ENCODE peak calls at places on chromosomes 13 and 19, in six cellular contexts. One of them, this sample, is unnamed.

GRCh38 chr13:21674271-21675009 is 3.6 kb downstream of the FGF9 start:
- DNase-seq in PC-3: no peak
- DNase-seq in colonic mucosa: peak; percentile 36
- DNase-seq in adrenal gland: peak; percentile 57
- DNase-seq in Caco-2: no peak
- DNase-seq in ascending aorta: no peak
- DNase-seq in this sample: peak; percentile 23

GRCh38 chr13:108494991-108495661 is 134.3 kb upstream of the MYO16 start:
- DNase-seq in PC-3: no peak
- DNase-seq in colonic mucosa: no peak
- DNase-seq in adrenal gland: no peak
- DNase-seq in Caco-2: no peak
- DNase-seq in ascending aorta: no peak
- DNase-seq in this sample: no peak

GRCh38 chr13:110360598-110360997 is 53.5 kb downstream of the COL4A2 start:
- DNase-seq in PC-3: no peak
- DNase-seq in colonic mucosa: no peak
- DNase-seq in adrenal gland: no peak
- DNase-seq in Caco-2: no peak
- DNase-seq in ascending aorta: no peak
- DNase-seq in this sample: no peak

GRCh38 chr19:36245210-36246005 is 30.5 kb downstream of the ZNF146 start:
- DNase-seq in PC-3: no peak
- DNase-seq in colonic mucosa: no peak
- DNase-seq in adrenal gland: no peak
- DNase-seq in Caco-2: no peak
- DNase-seq in ascending aorta: no peak
- DNase-seq in this sample: no peak

GRCh38 chr13:59906413-59907027 is 257.2 kb downstream of the DIAPH3 start:
- DNase-seq in PC-3: peak; percentile 41
- DNase-seq in colonic mucosa: no peak
- DNase-seq in adrenal gland: no peak
- DNase-seq in Caco-2: peak; percentile 30
- DNase-seq in ascending aorta: no peak
- DNase-seq in this sample: no peak

GRCh38 chr19:1313695-1314613 is 28.3 kb downstream of the EFNA2 start:
- DNase-seq in PC-3: no peak
- DNase-seq in colonic mucosa: peak; percentile 40
- DNase-seq in adrenal gland: no peak
- DNase-seq in Caco-2: no peak
- DNase-seq in ascending aorta: no peak
- DNase-seq in this sample: no peak

GRCh38 chr13:107669356-107669755 is 546.0 kb downstream of the LIG4 start:
- DNase-seq in PC-3: peak; percentile 49
- DNase-seq in colonic mucosa: no peak
- DNase-seq in adrenal gland: no peak
- DNase-seq in Caco-2: no peak
- DNase-seq in ascending aorta: no peak
- DNase-seq in this sample: no peak

GRCh38 chr13:51838235-51838846 is 6.6 kb downstream of the TMEM272 start:
- DNase-seq in PC-3: peak; percentile 16
- DNase-seq in colonic mucosa: no peak
- DNase-seq in adrenal gland: no peak
- DNase-seq in Caco-2: no peak
- DNase-seq in ascending aorta: no peak
- DNase-seq in this sample: no peak

GRCh38 chr19:48600679-48601382 is 5.7 kb upstream of the SPACA4 start:
- DNase-seq in PC-3: no peak
- DNase-seq in colonic mucosa: no peak
- DNase-seq in adrenal gland: no peak
- DNase-seq in Caco-2: no peak
- DNase-seq in ascending aorta: no peak
- DNase-seq in this sample: no peak

GRCh38 chr19:40614595-40615411 is 13.6 kb downstream of the LTBP4 start:
- DNase-seq in PC-3: peak; percentile 79
- DNase-seq in colonic mucosa: peak; percentile 99
- DNase-seq in adrenal gland: peak; percentile 92
- DNase-seq in Caco-2: peak; percentile 90
- DNase-seq in ascending aorta: no peak
- DNase-seq in this sample: peak; percentile 93

GRCh38 chr19:35122687-35123551 is 7.3 kb downstream of the FXYD3 start:
- DNase-seq in PC-3: no peak
- DNase-seq in colonic mucosa: no peak
- DNase-seq in adrenal gland: no peak
- DNase-seq in Caco-2: no peak
- DNase-seq in ascending aorta: no peak
- DNase-seq in this sample: no peak

GRCh38 chr19:35334064-35334753 is 5.2 kb downstream of the CD22 start:
- DNase-seq in PC-3: no peak
- DNase-seq in colonic mucosa: no peak
- DNase-seq in adrenal gland: no peak
- DNase-seq in Caco-2: no peak
- DNase-seq in ascending aorta: no peak
- DNase-seq in this sample: no peak

GRCh38 chr13:43153436-43154082 is 130.2 kb downstream of the DNAJC15 start:
- DNase-seq in PC-3: peak; percentile 88
- DNase-seq in colonic mucosa: no peak
- DNase-seq in adrenal gland: no peak
- DNase-seq in Caco-2: peak; percentile 41
- DNase-seq in ascending aorta: no peak
- DNase-seq in this sample: no peak

GRCh38 chr19:16585808-16586476 is 13.7 kb upstream of the SLC35E1 start:
- DNase-seq in PC-3: no peak
- DNase-seq in colonic mucosa: peak; percentile 39
- DNase-seq in adrenal gland: no peak
- DNase-seq in Caco-2: no peak
- DNase-seq in ascending aorta: no peak
- DNase-seq in this sample: peak; percentile 62

GRCh38 chr13:113138792-113139551 is 16.4 kb downstream of the F10 start:
- DNase-seq in PC-3: no peak
- DNase-seq in colonic mucosa: no peak
- DNase-seq in adrenal gland: no peak
- DNase-seq in Caco-2: no peak
- DNase-seq in ascending aorta: no peak
- DNase-seq in this sample: no peak

GRCh38 chr13:41917641-41918040 is 43.3 kb downstream of the VWA8 start:
- DNase-seq in PC-3: no peak
- DNase-seq in colonic mucosa: no peak
- DNase-seq in adrenal gland: no peak
- DNase-seq in Caco-2: no peak
- DNase-seq in ascending aorta: no peak
- DNase-seq in this sample: no peak

GRCh38 chr13:41916173-41916954 is 44.5 kb downstream of the VWA8 start:
- DNase-seq in PC-3: peak; percentile 59
- DNase-seq in colonic mucosa: no peak
- DNase-seq in adrenal gland: no peak
- DNase-seq in Caco-2: no peak
- DNase-seq in ascending aorta: no peak
- DNase-seq in this sample: no peak

GRCh38 chr13:41919741-41920487 is 41.0 kb downstream of the VWA8 start:
- DNase-seq in PC-3: no peak
- DNase-seq in colonic mucosa: no peak
- DNase-seq in adrenal gland: no peak
- DNase-seq in Caco-2: no peak
- DNase-seq in ascending aorta: no peak
- DNase-seq in this sample: no peak

GRCh38 chr13:41915096-41915495 is 45.8 kb downstream of the VWA8 start:
- DNase-seq in PC-3: no peak
- DNase-seq in colonic mucosa: no peak
- DNase-seq in adrenal gland: no peak
- DNase-seq in Caco-2: no peak
- DNase-seq in ascending aorta: no peak
- DNase-seq in this sample: no peak

GRCh38 chr13:41919031-41919740 is 41.7 kb downstream of the VWA8 start:
- DNase-seq in PC-3: no peak
- DNase-seq in colonic mucosa: no peak
- DNase-seq in adrenal gland: no peak
- DNase-seq in Caco-2: no peak
- DNase-seq in ascending aorta: no peak
- DNase-seq in this sample: no peak
- H3K4me1 ChIP-seq in PC-3: peaks cover 24% of the 10 kb centered on the region
- H3K4me1 ChIP-seq in colonic mucosa: peaks cover 3% of the 10 kb centered on the region
- H3K4me1 ChIP-seq in adrenal gland: peaks cover 26% of the 10 kb centered on the region
- H3K4me1 ChIP-seq in Caco-2: no peaks in the 10 kb centered on the region
- H3K4me1 ChIP-seq in ascending aorta: peaks cover 5% of the 10 kb centered on the region
- H3K4me1 ChIP-seq in this sample: no peaks in the 10 kb centered on the region

DNA sequence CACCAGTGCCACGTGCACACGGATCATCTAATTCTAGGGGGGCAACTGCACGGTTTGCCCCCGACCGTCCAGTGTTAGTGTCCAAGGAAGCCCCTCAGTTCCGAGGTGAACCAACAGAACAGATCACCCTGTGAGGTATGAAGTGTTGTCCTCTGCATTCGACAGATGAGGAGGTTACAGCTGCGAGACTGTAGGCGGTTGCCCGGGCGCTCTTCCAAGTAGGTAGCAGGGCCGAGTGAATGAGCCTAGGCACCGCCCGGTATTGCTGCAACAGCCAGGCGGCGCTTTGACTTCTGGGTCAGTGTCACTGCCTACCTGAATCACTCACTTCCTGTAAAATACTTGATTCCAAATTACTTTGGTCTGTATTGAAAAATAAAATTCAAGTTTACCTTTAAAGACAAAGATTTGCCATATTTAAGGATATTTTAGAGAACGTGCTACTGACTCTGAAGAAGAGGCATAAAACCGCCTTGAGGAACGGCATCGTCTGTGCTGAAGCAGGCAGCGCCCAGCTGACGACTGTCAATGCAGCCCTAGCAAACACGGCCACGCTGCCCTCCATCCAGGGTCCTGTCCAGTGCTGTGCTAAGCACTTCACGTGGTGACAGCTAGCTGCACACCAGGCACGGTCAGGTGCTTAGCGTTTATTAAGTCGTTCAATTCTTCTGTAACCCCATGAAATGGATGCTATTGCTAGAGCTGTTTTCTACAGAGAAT is 19.3 kb upstream of the RASA3 start:
- DNase-seq in PC-3: peak; percentile 84
- DNase-seq in colonic mucosa: peak; percentile 93
- DNase-seq in adrenal gland: no peak
- DNase-seq in Caco-2: no peak
- DNase-seq in ascending aorta: no peak
- DNase-seq in this sample: peak; percentile 92
- H3K4me3 ChIP-seq in PC-3: no peak overlapping the region
- H3K4me3 ChIP-seq in colonic mucosa: no peak overlapping the region
- H3K4me3 ChIP-seq in adrenal gland: no peak overlapping the region
- H3K4me3 ChIP-seq in Caco-2: no peak overlapping the region
- H3K4me3 ChIP-seq in ascending aorta: no peak overlapping the region
- H3K4me3 ChIP-seq in this sample: no peak overlapping the region

GRCh38 chr19:13017306-13018036 is 22.2 kb downstream of the NFIX start:
- DNase-seq in PC-3: peak; percentile 70
- DNase-seq in colonic mucosa: no peak
- DNase-seq in adrenal gland: no peak
- DNase-seq in Caco-2: no peak
- DNase-seq in ascending aorta: no peak
- DNase-seq in this sample: no peak

GRCh38 chr19:13016628-13017305 is 21.5 kb downstream of the NFIX start:
- DNase-seq in PC-3: peak; percentile 42
- DNase-seq in colonic mucosa: no peak
- DNase-seq in adrenal gland: no peak
- DNase-seq in Caco-2: no peak
- DNase-seq in ascending aorta: no peak
- DNase-seq in this sample: no peak

GRCh38 chr19:13015361-13016231 is 20.3 kb downstream of the NFIX start:
- DNase-seq in PC-3: peak; percentile 74
- DNase-seq in colonic mucosa: no peak
- DNase-seq in adrenal gland: no peak
- DNase-seq in Caco-2: no peak
- DNase-seq in ascending aorta: no peak
- DNase-seq in this sample: no peak

GRCh38 chr19:13014921-13015280 is 19.6 kb downstream of the NFIX start:
- DNase-seq in PC-3: peak; percentile 39
- DNase-seq in colonic mucosa: no peak
- DNase-seq in adrenal gland: no peak
- DNase-seq in Caco-2: no peak
- DNase-seq in ascending aorta: no peak
- DNase-seq in this sample: no peak

GRCh38 chr19:13016245-13016627 is 21.0 kb downstream of the NFIX start:
- DNase-seq in PC-3: peak; percentile 39
- DNase-seq in colonic mucosa: no peak
- DNase-seq in adrenal gland: no peak
- DNase-seq in Caco-2: no peak
- DNase-seq in ascending aorta: no peak
- DNase-seq in this sample: no peak
- H3K4me1 ChIP-seq in PC-3: peaks cover 74% of the 10 kb centered on the region
- H3K4me1 ChIP-seq in colonic mucosa: peaks cover 3% of the 10 kb centered on the region
- H3K4me1 ChIP-seq in adrenal gland: peaks cover 31% of the 10 kb centered on the region
- H3K4me1 ChIP-seq in Caco-2: peaks cover 8% of the 10 kb centered on the region
- H3K4me1 ChIP-seq in ascending aorta: peaks cover 8% of the 10 kb centered on the region
- H3K4me1 ChIP-seq in this sample: peaks cover 98% of the 10 kb centered on the region

GRCh38 chr19:55686311-55687050 is 11.5 kb downstream of the EPN1 start:
- DNase-seq in PC-3: no peak
- DNase-seq in colonic mucosa: no peak
- DNase-seq in adrenal gland: no peak
- DNase-seq in Caco-2: no peak
- DNase-seq in ascending aorta: no peak
- DNase-seq in this sample: no peak

GRCh38 chr19:55681131-55682087 is 6.4 kb downstream of the EPN1 start:
- DNase-seq in PC-3: no peak
- DNase-seq in colonic mucosa: no peak
- DNase-seq in adrenal gland: peak; percentile 76
- DNase-seq in Caco-2: no peak
- DNase-seq in ascending aorta: no peak
- DNase-seq in this sample: no peak

GRCh38 chr19:55685776-55686175 is 10.8 kb downstream of the EPN1 start:
- DNase-seq in PC-3: no peak
- DNase-seq in colonic mucosa: no peak
- DNase-seq in adrenal gland: no peak
- DNase-seq in Caco-2: no peak
- DNase-seq in ascending aorta: no peak
- DNase-seq in this sample: no peak

GRCh38 chr19:55684946-55685681 is 10.1 kb downstream of the EPN1 start:
- DNase-seq in PC-3: no peak
- DNase-seq in colonic mucosa: no peak
- DNase-seq in adrenal gland: no peak
- DNase-seq in Caco-2: no peak
- DNase-seq in ascending aorta: no peak
- DNase-seq in this sample: no peak

DNA sequence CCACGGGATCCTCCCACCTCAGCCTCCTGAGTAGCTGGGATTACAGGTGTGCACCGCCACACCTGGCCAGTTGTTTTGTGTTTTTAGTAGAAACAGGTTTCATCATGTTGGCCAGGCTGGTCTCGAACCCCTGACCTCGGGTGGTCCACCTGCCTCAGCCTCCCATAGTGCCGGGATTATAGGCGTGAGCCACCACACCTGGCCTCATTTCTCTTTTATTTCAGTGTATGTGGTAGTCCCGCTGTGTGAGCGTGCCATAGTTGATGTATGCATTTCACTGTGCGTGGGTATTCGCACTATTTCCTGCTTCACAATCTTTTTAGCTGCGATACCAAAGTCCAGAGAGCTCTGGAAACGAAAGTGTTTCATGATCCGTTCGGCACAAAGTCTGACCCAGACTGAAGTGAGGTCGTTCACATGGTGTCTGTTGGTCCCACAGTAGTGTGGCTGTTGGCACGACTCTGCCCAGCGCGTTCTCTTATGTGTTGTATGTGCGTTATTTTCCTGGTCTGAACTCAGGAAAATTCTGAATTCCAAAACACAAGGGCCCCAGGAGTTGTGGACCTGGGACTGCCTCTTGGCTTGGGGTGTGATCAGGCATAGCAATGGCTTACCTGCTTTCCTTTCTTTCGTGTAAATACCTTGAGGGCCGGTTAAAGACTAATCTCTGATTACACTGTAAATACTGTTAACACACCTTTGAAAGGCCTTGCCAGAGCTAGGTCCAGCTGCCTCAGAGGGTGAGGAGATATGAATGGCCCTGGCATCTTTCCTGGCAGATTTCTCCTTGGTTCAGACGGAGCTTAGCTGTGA is 8.6 kb downstream of the EPN1 start:
- DNase-seq in PC-3: no peak
- DNase-seq in colonic mucosa: peak; percentile 83
- DNase-seq in adrenal gland: no peak
- DNase-seq in Caco-2: peak; percentile 79
- DNase-seq in ascending aorta: no peak
- DNase-seq in this sample: peak; percentile 74
- H3K4me3 ChIP-seq in PC-3: no peak overlapping the region
- H3K4me3 ChIP-seq in colonic mucosa: no peak overlapping the region
- H3K4me3 ChIP-seq in adrenal gland: no peak overlapping the region
- H3K4me3 ChIP-seq in Caco-2: peak overlapping the region; percentile 5
- H3K4me3 ChIP-seq in ascending aorta: no peak overlapping the region
- H3K4me3 ChIP-seq in this sample: no peak overlapping the region